ENCODE peak calls at places on chromosomes 11 and 22, in seven cellular contexts. Q is hypothalamus; N is NCI-H1092 treated with DMSO at 0.1 percent for 48 hours; S is choroid plexus epithelial cell; M is NCI-H1436; E is type B pancreatic cell; X is activated CD8-positive, alpha-beta memory T cell treated with anti-CD3 and anti-CD28 coated beads for 24 hours. D is an unnamed sample.
A peak's percentile ranks its signal among the peaks of the same experiment; 100 is the strongest.

GRCh38 chr11:8059571-8060011 is 21.4 kb upstream of the TUB start:
- DNase-seq in Q (no peak), N (no peak), S (no peak), M (no peak), E (no peak), X (peak; percentile 49), D (peak; percentile 89)

GRCh38 chr11:113528982-113529381 is 53.8 kb upstream of the DRD2 start:
- DNase-seq in Q (no peak), N (no peak), S (peak; percentile 13), M (no peak), E (no peak), X (peak; percentile 9), D (peak; percentile 54)

GRCh38 chr11:13028322-13028721 is 19.2 kb downstream of the RASSF10 start:
- DNase-seq in Q (no peak), N (no peak), S (no peak), M (no peak), E (no peak), X (no peak), D (no peak)

GRCh38 chr22:37209140-37209845 is 3.0 kb downstream of the SSTR3 start:
- DNase-seq in Q (no peak), N (no peak), S (no peak), M (no peak), E (no peak), X (no peak), D (no peak)

GRCh38 chr11:12540913-12541587 is 133.2 kb upstream of the TEAD1 start:
- DNase-seq in Q (no peak), N (no peak), S (peak; percentile 83), M (no peak), E (peak; percentile 43), X (no peak), D (no peak)

GRCh38 chr22:20028855-20029549 is 8.1 kb downstream of the TANGO2 start:
- DNase-seq in Q (no peak), N (no peak), S (no peak), M (no peak), E (no peak), X (no peak), D (no peak)

GRCh38 chr11:66418168-66418985 is 2.5 kb upstream of the NPAS4 start:
- DNase-seq in Q (no peak), N (peak; percentile 35), S (peak; percentile 95), M (peak; percentile 51), E (peak; percentile 80), X (peak; percentile 79), D (no peak)

GRCh38 chr11:14617241-14618027 is 26.2 kb upstream of the PDE3B start:
- DNase-seq in Q (no peak), N (no peak), S (peak; percentile 15), M (no peak), E (no peak), X (no peak), D (no peak)

GRCh38 chr22:44664149-44664548 is 37.9 kb upstream of the PRR5 start:
- DNase-seq in Q (no peak), N (no peak), S (peak; percentile 86), M (no peak), E (no peak), X (peak; percentile 79), D (no peak)

D was measured in vagina.